ENCODE peak calls at places on chromosomes 5 and 9, in four cellular contexts. Q, U, C and I are unnamed samples.

GRCh38 chr5:142816577-142816976 is 46.4 kb downstream of the ARHGAP26 start:
- DNase-seq in Q (no peak), U (no peak), C (peak), I (no peak)

GRCh38 chr9:29439961-29440360 is 1866.7 kb upstream of the C9orf72 start:
- DNase-seq in Q (no peak), U (no peak), C (no peak), I (no peak)

GRCh38 chr5:69467442-69468225 is 25.0 kb upstream of the OCLN start:
- DNase-seq in Q (no peak), U (no peak), C (no peak), I (no peak)

GRCh38 chr9:88741335-88741734 is 206.4 kb downstream of the NXNL2 start:
- DNase-seq in Q (no peak), U (peak), C (no peak), I (no peak)

GRCh38 chr9:117926031-117926655 is 221.9 kb downstream of the TLR4 start:
- DNase-seq in Q (no peak), U (no peak), C (no peak), I (no peak)

GRCh38 chr9:3986060-3986459 is 313.8 kb downstream of the GLIS3 start:
- DNase-seq in Q (no peak), U (no peak), C (no peak), I (no peak)

GRCh38 chr5:173626501-173626812 is 10.0 kb upstream of the BOD1 start:
- DNase-seq in Q (no peak), U (peak), C (peak), I (no peak)

GRCh38 chr9:88400021-88400420 is 11.8 kb downstream of the SPIN1 start:
- DNase-seq in Q (no peak), U (no peak), C (no peak), I (no peak)

GRCh38 chr5:131382407-131383395 is 118.8 kb downstream of the CDC42SE2 start:
- DNase-seq in Q (peak), U (peak), C (no peak), I (peak)

GRCh38 chr5:76402251-76402879 is 720 bp upstream of the IQGAP2 start:
- DNase-seq in Q (peak), U (peak), C (no peak), I (peak)

GRCh38 chr9:91001146-91001611 is 199.6 kb downstream of the SYK start:
- DNase-seq in Q (peak), U (no peak), C (no peak), I (no peak)

GRCh38 chr5:121748690-121749089 is 103.0 kb upstream of the FTMT start:
- DNase-seq in Q (no peak), U (no peak), C (no peak), I (no peak)

GRCh38 chr9:104346645-104347175 is 157.4 kb upstream of the OR13F1 start:
- DNase-seq in Q (peak), U (no peak), C (no peak), I (no peak)

GRCh38 chr9:120374817-120375216 is 205.2 kb downstream of the CDK5RAP2 start:
- DNase-seq in Q (no peak), U (no peak), C (no peak), I (no peak)

GRCh38 chr5:3601929-3602712 is 6.5 kb downstream of the IRX1 start:
- DNase-seq in Q (no peak), U (no peak), C (no peak), I (no peak)

GRCh38 chr9:114606597-114607207 is 4.4 kb upstream of the TMEM268 start:
- DNase-seq in Q (no peak), U (no peak), C (no peak), I (no peak)

GRCh38 chr5:54894957-54895815 is 90.2 kb downstream of the ESM1 start:
- DNase-seq in Q (no peak), U (no peak), C (no peak), I (no peak)

GRCh38 chr5:135714126-135714894 is 120.2 kb upstream of the SLC25A48 start:
- DNase-seq in Q (no peak), U (no peak), C (no peak), I (no peak)

GRCh38 chr5:100647461-100648230 is 112.5 kb downstream of the FAM174A start:
- DNase-seq in Q (no peak), U (no peak), C (no peak), I (peak)

GRCh38 chr9:90960941-90961340 is 159.3 kb downstream of the SYK start:
- DNase-seq in Q (no peak), U (no peak), C (no peak), I (no peak)

GRCh38 chr9:96274939-96275338 is 27.0 kb downstream of the HSD17B3 start:
- DNase-seq in Q (no peak), U (no peak), C (no peak), I (no peak)

GRCh38 chr9:116471093-116471906 is 215.8 kb upstream of the TRIM32 start:
- DNase-seq in Q (no peak), U (no peak), C (no peak), I (no peak)

GRCh38 chr5:100826133-100826532 is 76.9 kb downstream of the ST8SIA4 start:
- DNase-seq in Q (no peak), U (no peak), C (no peak), I (no peak)

GRCh38 chr9:22645893-22646292 is 199.3 kb downstream of the DMRTA1 start:
- DNase-seq in Q (no peak), U (no peak), C (no peak), I (no peak)

GRCh38 chr9:72410214-72410613 is 45.2 kb upstream of the ZFAND5 start:
- DNase-seq in Q (no peak), U (no peak), C (no peak), I (no peak)

GRCh38 chr5:54904425-54904824 is 81.0 kb downstream of the ESM1 start:
- DNase-seq in Q (no peak), U (no peak), C (no peak), I (no peak)

GRCh38 chr5:141475625-141476131 is at the start of gene PCDHGC3:
- DNase-seq in Q (peak), U (peak), C (peak), I (no peak)

GRCh38 chr5:131252824-131253171 is 11.1 kb upstream of the CDC42SE2 start:
- DNase-seq in Q (peak), U (peak), C (no peak), I (peak)

GRCh38 chr5:142358648-142359047 is 33.8 kb upstream of the SPRY4 start:
- DNase-seq in Q (no peak), U (no peak), C (no peak), I (no peak)

GRCh38 chr9:119963798-119964372 is 594.6 kb upstream of the BRINP1 start:
- DNase-seq in Q (peak), U (no peak), C (no peak), I (no peak)

GRCh38 chr5:66306105-66306843 is 162.2 kb downstream of the SREK1 start:
- DNase-seq in Q (peak), U (peak), C (no peak), I (no peak)

GRCh38 chr5:30808996-30809395 is 384.5 kb upstream of the CDH6 start:
- DNase-seq in Q (no peak), U (no peak), C (no peak), I (no peak)

GRCh38 chr9:127565231-127565630 is 46.8 kb upstream of the STXBP1 start:
- DNase-seq in Q (no peak), U (no peak), C (no peak), I (no peak)

GRCh38 chr9:95989304-95989703 is 113.8 kb downstream of the ERCC6L2 start:
- DNase-seq in Q (no peak), U (no peak), C (no peak), I (no peak)